ENCODE peak calls at places on chromosome 16, in nine cellular contexts. Y is AG04450, Q is mesothelial cell of epicardium, I is cardiac fibroblast, U is HFFc6, J is GM13977, P is glutamatergic neuron, V is CD14-positive monocyte, A is K562. K is an unnamed sample.

GRCh38 chr16:87358250-87358649 is 25.3 kb downstream of the FBXO31 start:
- DNase-seq in Y (no peak), Q (no peak), I (no peak), U (no peak), J (no peak), P (no peak), V (no peak), A (no peak), K (no peak)

GRCh38 chr16:16120382-16121184 is 102.7 kb downstream of the ABCC6 start:
- DNase-seq in Y (no peak), Q (no peak), I (peak; percentile 26), U (no peak), J (no peak), P (no peak), V (no peak), A (peak; percentile 79), K (no peak)

GRCh38 chr16:31502981-31503380 is 5.2 kb downstream of the RUSF1 start:
- DNase-seq in Y (no peak), Q (no peak), I (peak; percentile 28), U (peak; percentile 32), J (no peak), P (no peak), V (no peak), A (no peak), K (no peak)

GRCh38 chr16:84307209-84307954 is 12.7 kb downstream of the WFDC1 start:
- DNase-seq in Y (no peak), Q (no peak), I (no peak), U (no peak), J (no peak), P (no peak), V (no peak), A (no peak), K (no peak)

GRCh38 chr16:14658063-14658462 is 25.3 kb downstream of the BFAR start:
- DNase-seq in Y (no peak), Q (no peak), I (no peak), U (no peak), J (peak; percentile 54), P (no peak), V (no peak), A (no peak), K (peak; percentile 48)

GRCh38 chr16:79899316-79900110 is 299.0 kb upstream of the MAF start:
- DNase-seq in Y (no peak), Q (no peak), I (no peak), U (no peak), J (no peak), P (no peak), V (no peak), A (no peak), K (no peak)

GRCh38 chr16:30485818-30486436 is 13.4 kb downstream of the ITGAL start:
- DNase-seq in Y (no peak), Q (no peak), I (peak; percentile 18), U (no peak), J (no peak), P (no peak), V (no peak), A (no peak), K (no peak)

GRCh38 chr16:24534634-24535033 is 4.7 kb upstream of the RBBP6 start:
- DNase-seq in Y (no peak), Q (no peak), I (no peak), U (peak; percentile 10), J (no peak), P (no peak), V (no peak), A (no peak), K (no peak)

GRCh38 chr16:74224828-74225227 is 71.8 kb upstream of the PSMD7 start:
- DNase-seq in Y (no peak), Q (no peak), I (peak; percentile 62), U (no peak), J (no peak), P (no peak), V (no peak), A (no peak), K (no peak)

GRCh38 chr16:51374790-51375189 is 223.7 kb upstream of the SALL1 start:
- DNase-seq in Y (no peak), Q (no peak), I (no peak), U (no peak), J (no peak), P (no peak), V (no peak), A (no peak), K (no peak)

GRCh38 chr16:67025151-67025550 is 3.8 kb upstream of the CBFB start:
- DNase-seq in Y (no peak), Q (no peak), I (no peak), U (no peak), J (no peak), P (no peak), V (no peak), A (no peak), K (no peak)

GRCh38 chr16:16124974-16125373 is 98.3 kb downstream of the ABCC6 start:
- DNase-seq in Y (no peak), Q (no peak), I (no peak), U (no peak), J (no peak), P (no peak), V (no peak), A (no peak), K (no peak)

GRCh38 chr16:27618611-27619380 is 68.9 kb downstream of the KATNIP start:
- DNase-seq in Y (no peak), Q (no peak), I (no peak), U (no peak), J (no peak), P (no peak), V (no peak), A (no peak), K (no peak)

DNA sequence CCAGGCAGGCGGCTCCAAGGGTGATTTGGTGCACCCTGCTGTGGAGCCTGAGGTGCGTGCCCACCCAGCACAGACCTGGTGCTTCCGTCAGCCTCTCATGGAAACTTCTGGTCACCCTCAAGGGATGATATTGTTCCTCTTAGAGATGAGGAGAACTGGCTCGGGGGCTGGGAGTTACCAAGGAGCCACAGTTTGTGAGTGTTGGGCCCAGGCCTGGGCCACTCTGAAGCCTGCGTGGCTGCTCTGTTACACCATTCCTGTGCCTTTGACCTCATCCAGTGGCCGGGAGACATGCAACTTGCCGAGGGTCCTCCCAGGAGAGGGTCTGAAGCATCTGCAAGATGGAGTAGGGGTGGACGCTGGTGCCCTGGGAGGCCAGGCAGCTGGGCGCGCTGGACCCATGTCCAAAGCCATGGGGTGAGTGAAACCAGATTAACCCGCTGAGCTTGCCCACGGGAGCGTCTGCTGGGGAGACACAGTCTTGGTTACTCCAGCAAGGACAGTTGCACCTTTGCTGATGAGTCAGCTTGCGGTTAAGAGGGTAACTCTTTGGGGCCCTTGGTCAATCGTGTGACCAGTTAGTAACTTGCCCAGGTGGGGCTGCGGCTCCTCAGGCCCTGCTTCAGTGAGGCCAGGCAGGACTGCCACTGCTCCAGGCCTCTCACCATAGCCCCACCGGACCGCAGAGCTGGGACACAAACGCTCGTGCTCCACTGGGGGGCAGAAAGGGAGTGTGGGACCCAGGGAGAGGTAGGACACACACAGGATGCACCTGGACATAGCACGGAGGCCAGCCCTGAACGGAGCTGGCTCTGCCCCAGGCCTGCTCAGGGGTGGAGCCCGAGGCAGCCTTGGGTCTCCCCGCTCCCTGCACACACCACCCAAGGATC is 7.5 kb downstream of the C16orf90 start:
- DNase-seq in Y (no peak), Q (no peak), I (no peak), U (no peak), J (no peak), P (no peak), V (no peak), A (no peak), K (no peak)
- TF ChIP-seq CTCF in Y (no peak), Q (no peak), I (no peak), U (no peak), J (no peak), P (no peak), V (no peak), A (peak; percentile 49), K (no peak)

DNA sequence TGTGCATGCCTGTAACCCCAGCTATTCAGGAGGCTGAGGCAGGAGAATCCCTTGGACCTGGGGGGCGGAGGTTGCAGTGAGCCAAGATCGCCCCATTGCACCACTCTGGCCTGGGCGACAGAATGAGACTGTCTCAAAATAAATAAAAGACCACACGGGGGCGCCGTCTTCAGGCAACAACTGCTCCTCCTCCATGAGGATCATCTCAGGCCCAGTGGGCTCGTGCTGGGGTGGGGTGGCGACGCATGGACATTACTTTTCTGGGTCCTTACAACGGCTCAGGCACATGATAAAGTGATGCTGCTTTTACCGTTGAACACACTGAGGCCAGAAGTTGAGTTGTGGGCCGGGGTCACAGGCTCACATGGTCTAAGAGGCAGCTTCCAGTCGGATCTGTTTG is 56.2 kb downstream of the PRMT7 start:
- DNase-seq in Y (no peak), Q (no peak), I (peak; percentile 41), U (peak; percentile 28), J (peak; percentile 74), P (no peak), V (no peak), A (peak; percentile 68), K (peak; percentile 62)
- TF ChIP-seq CTCF in Y (peak; percentile 40), Q (peak; percentile 50), I (peak; percentile 38), U (peak; percentile 82), J (peak; percentile 63), P (peak; percentile 57), V (peak; percentile 61), A (peak; percentile 70), K (peak; percentile 49)

DNA sequence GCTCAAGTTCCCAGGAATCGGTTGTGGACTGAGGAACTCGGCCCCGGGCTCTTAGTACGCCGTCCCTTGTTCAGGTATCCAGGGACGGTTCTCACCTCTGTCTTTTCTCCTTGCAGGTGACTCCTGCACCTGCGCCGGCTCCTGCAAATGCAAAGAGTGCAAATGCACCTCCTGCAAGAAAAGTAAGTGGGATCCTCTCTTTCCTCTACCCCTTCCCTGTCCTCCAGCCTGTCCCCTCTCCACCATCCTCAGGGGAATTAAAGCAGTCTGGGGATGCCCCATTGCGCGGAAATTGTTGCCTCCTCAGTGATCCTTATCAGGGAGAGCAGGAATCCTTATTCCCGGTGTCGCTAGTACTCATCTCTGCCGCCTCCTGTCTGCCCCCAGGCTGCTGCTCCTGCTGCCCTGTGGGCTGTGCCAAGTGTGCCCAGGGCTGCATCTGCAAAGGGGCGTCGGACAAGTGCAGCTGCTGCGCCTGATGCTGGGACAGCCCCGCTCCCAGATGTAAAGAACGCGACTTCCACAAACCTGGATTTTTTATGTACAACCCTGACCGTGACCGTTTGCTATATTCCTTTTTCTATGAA is 585 bp downstream of the MT2A start:
- DNase-seq in Y (no peak), Q (no peak), I (peak; percentile 14), U (no peak), J (no peak), P (no peak), V (no peak), A (no peak), K (no peak)
- TF ChIP-seq CTCF in Y (no peak), Q (no peak), I (no peak), U (no peak), J (no peak), P (no peak), V (no peak), A (no peak), K (no peak)

GRCh38 chr16:17970366-17970765 is 366.2 kb downstream of the NPIPA8 start:
- DNase-seq in Y (no peak), Q (no peak), I (no peak), U (no peak), J (no peak), P (no peak), V (no peak), A (no peak), K (no peak)

GRCh38 chr16:17972460-17972943 is 364.0 kb downstream of the NPIPA8 start:
- DNase-seq in Y (no peak), Q (no peak), I (no peak), U (no peak), J (no peak), P (peak; percentile 32), V (no peak), A (no peak), K (no peak)

GRCh38 chr16:17965131-17965530 is 371.4 kb downstream of the NPIPA8 start:
- DNase-seq in Y (no peak), Q (no peak), I (no peak), U (no peak), J (no peak), P (no peak), V (no peak), A (no peak), K (no peak)

GRCh38 chr16:17970816-17971291 is 365.7 kb downstream of the NPIPA8 start:
- DNase-seq in Y (no peak), Q (no peak), I (no peak), U (no peak), J (no peak), P (no peak), V (no peak), A (no peak), K (no peak)
- TF ChIP-seq CTCF in Y (no peak), Q (no peak), I (no peak), U (peak; percentile 15), J (no peak), P (no peak), V (no peak), A (no peak), K (no peak)